ENCODE peak calls at places on chromosome 11, in nine cellular contexts. I is activated CD4-positive, CD25-positive, alpha-beta regulatory T cell treated with anti-CD3 and anti-CD28 coated beads, Interleukin-2, amount 50 U/mL, for 72 hours; W is RPMI8226; D is AG09309; Q is stimulated activated CD4-positive, alpha-beta T cell treated with anti-CD3 and anti-CD28 coated beads, Interleukin-15, amount 100 ng/mL, for 24 hours; G is amniotic stem cell; Z is NCI-H1105 treated with DMSO at 0.1 percent for 48 hours; H is effector memory CD4-positive, alpha-beta T cell; R is transverse colon. P is an unnamed sample.

GRCh38 chr11:111696556-111696955 is 69.6 kb downstream of the PPP2R1B start:
- DNase-seq in I (no peak), W (no peak), D (peak), Q (no peak), G (no peak), Z (no peak), H (no peak), R (no peak), P (no peak)

GRCh38 chr11:121661796-121662508 is 209.2 kb upstream of the SORL1-AS1 start:
- DNase-seq in I (no peak), W (no peak), D (peak), Q (no peak), G (peak), Z (no peak), H (no peak), R (no peak), P (no peak)

GRCh38 chr11:65613091-65613928 is 711 bp downstream of the MAP3K11 start:
- DNase-seq in I (no peak), W (peak), D (no peak), Q (peak), G (no peak), Z (peak), H (no peak), R (no peak), P (no peak)

GRCh38 chr11:76030973-76031590 is 175.2 kb downstream of the WNT11 start:
- DNase-seq in I (no peak), W (no peak), D (no peak), Q (no peak), G (no peak), Z (no peak), H (no peak), R (no peak), P (no peak)

GRCh38 chr11:94835571-94835970 is 67.4 kb downstream of the AMOTL1 start:
- DNase-seq in I (no peak), W (no peak), D (no peak), Q (no peak), G (no peak), Z (no peak), H (no peak), R (no peak), P (no peak)

GRCh38 chr11:44017443-44018126 is 30.2 kb upstream of the ACCSL start:
- DNase-seq in I (no peak), W (no peak), D (no peak), Q (no peak), G (no peak), Z (peak), H (no peak), R (no peak), P (no peak)

GRCh38 chr11:101915811-101916291 is 471 bp downstream of the ANGPTL5 start:
- DNase-seq in I (no peak), W (peak), D (peak), Q (no peak), G (peak), Z (peak), H (no peak), R (no peak), P (no peak)

GRCh38 chr11:10592331-10592730 is 23.9 kb upstream of the LYVE1 start:
- DNase-seq in I (no peak), W (no peak), D (peak), Q (no peak), G (peak), Z (no peak), H (no peak), R (no peak), P (no peak)